ENCODE peak calls at places on chromosomes 16 and 17, in eight cellular contexts. I is AG08395; M is stimulated activated CD4-positive, alpha-beta T cell treated with anti-CD3 and anti-CD28 coated beads, Interleukin-1b, Interleukin-23, amount 100 ng/mL, for 48 hours; B is AG09319; S is heart left ventricle; T is activated T-helper 1 cell treated with anti-CD3 and anti-CD28 coated beads, Interleukin-12 subunit alpha, Interleukin-12 subunit beta, Interleukin-2, Interleukin-4 antibody, amounts not matched to agents 30 ng/mL and 10 ng/mL and 1 ng/mL, durations not matched to agents 14 hours and 24 hours and 36 hours; D is GM03348; O is SK-N-SH. K is an unnamed sample.

GRCh38 chr17:2259769-2260536 is 43.6 kb downstream of the SMG6 start:
- DNase-seq in T (peak), B (no peak), D (peak), S (no peak), I (peak), M (peak), O (no peak), K (peak)

GRCh38 chr17:37066322-37066905 is 117.7 kb downstream of the AATF start:
- DNase-seq in O (no peak), B (no peak), M (no peak), I (no peak), S (no peak), D (no peak), T (no peak), K (no peak)

GRCh38 chr16:87186440-87186839 is 130.8 kb downstream of the C16orf95 start:
- DNase-seq in D (no peak), M (no peak), B (no peak), S (no peak), O (no peak), I (no peak), T (no peak), K (no peak)

GRCh38 chr17:4786111-4786491 is at the start of gene VMO1:
- DNase-seq in D (peak), T (no peak), M (no peak), O (peak), B (no peak), S (no peak), I (peak), K (peak)

GRCh38 chr16:57544129-57544653 is 1.7 kb downstream of the ADGRG5 start:
- DNase-seq in T (no peak), I (no peak), O (no peak), S (no peak), M (no peak), B (no peak), D (no peak), K (no peak)

GRCh38 chr16:12519986-12520385 is 283.7 kb downstream of the CPPED1 start:
- DNase-seq in T (no peak), O (no peak), M (no peak), B (no peak), D (no peak), S (peak), I (no peak), K (no peak)

GRCh38 chr16:85445779-85446222 is 167.3 kb upstream of the GSE1 start:
- DNase-seq in I (no peak), M (no peak), O (peak), T (no peak), S (no peak), D (no peak), B (no peak), K (no peak)

GRCh38 chr17:6056104-6056503 is 14.1 kb upstream of the WSCD1 start:
- DNase-seq in T (no peak), O (no peak), I (no peak), S (no peak), B (no peak), M (no peak), D (no peak), K (no peak)

GRCh38 chr17:32519769-32520701 is 33.2 kb downstream of the CDK5R1 start:
- DNase-seq in I (peak), B (no peak), S (peak), D (peak), O (peak), M (peak), T (no peak), K (no peak)

GRCh38 chr16:25051446-25052160 is 36.4 kb upstream of the ARHGAP17 start:
- DNase-seq in I (peak), B (no peak), M (no peak), S (peak), D (peak), T (no peak), O (no peak), K (peak)

GRCh38 chr17:42937712-42938596 is 26.3 kb downstream of the AARSD1 start:
- DNase-seq in O (peak), S (peak), I (peak), M (peak), B (no peak), D (peak), T (no peak), K (peak)

GRCh38 chr16:4471869-4472268 is 2.6 kb downstream of the NMRAL1 start:
- DNase-seq in I (no peak), S (no peak), M (no peak), T (no peak), D (no peak), O (no peak), B (no peak), K (no peak)

GRCh38 chr17:7177954-7178477 is 1.2 kb downstream of the ASGR1 start:
- DNase-seq in T (no peak), S (no peak), B (no peak), M (no peak), I (no peak), O (peak), D (no peak), K (peak)

GRCh38 chr17:73713136-73713535 is 68.9 kb upstream of the SDK2 start:
- DNase-seq in I (no peak), D (no peak), S (no peak), T (no peak), M (no peak), B (no peak), O (no peak), K (no peak)

GRCh38 chr17:7215652-7216139 is 3.9 kb downstream of the DLG4 start:
- DNase-seq in M (no peak), T (no peak), B (no peak), O (peak), I (no peak), D (no peak), S (no peak), K (no peak)

GRCh38 chr16:48611329-48612137 is 1.6 kb upstream of the N4BP1 start:
- DNase-seq in S (no peak), T (peak), O (no peak), D (no peak), B (no peak), M (peak), I (no peak), K (no peak)

GRCh38 chr17:79741751-79742588 is 11.2 kb downstream of the ENPP7 start:
- DNase-seq in O (peak), T (peak), I (peak), D (peak), B (no peak), M (peak), S (peak), K (peak)

GRCh38 chr17:29778936-29779811 is 150.9 kb downstream of the SSH2 start:
- DNase-seq in T (peak), M (peak), O (peak), I (peak), B (no peak), S (peak), D (peak), K (peak)